ENCODE peak calls at places on chromosome 14, in seven cellular contexts. U is transverse colon; O is cardiac fibroblast; I is CD4-positive, alpha-beta T cell; P is astrocyte of the spinal cord; T is mesothelial cell of epicardium; V is neural progenitor cell. K is an unnamed sample.

GRCh38 chr14:99541677-99542470 is 60.7 kb downstream of the CCNK start:
- DNase-seq in U (no peak), T (no peak), O (no peak), P (no peak), I (no peak), V (no peak), K (no peak)

GRCh38 chr14:55073856-55074255 is 22.4 kb downstream of the MAPK1IP1L start:
- DNase-seq in O (peak; percentile 79), V (no peak), I (no peak), P (peak; percentile 84), U (no peak), T (no peak), K (peak; percentile 62)

GRCh38 chr14:74511966-74512365 is 18.4 kb downstream of the ISCA2 start:
- DNase-seq in P (no peak), U (no peak), V (no peak), I (no peak), O (no peak), T (no peak), K (no peak)

GRCh38 chr14:100256339-100256895 is 17.5 kb downstream of the YY1 start:
- DNase-seq in O (no peak), T (no peak), V (no peak), U (no peak), I (no peak), P (no peak), K (no peak)

GRCh38 chr14:70649803-70650202 is 8.1 kb downstream of the TTC9 start:
- DNase-seq in O (no peak), V (no peak), P (no peak), T (no peak), U (no peak), I (no peak), K (no peak)

GRCh38 chr14:74905595-74906142 is 17.4 kb downstream of the RPS6KL1 start:
- DNase-seq in I (peak; percentile 75), O (peak; percentile 61), P (peak; percentile 23), U (peak; percentile 77), T (peak; percentile 86), V (peak; percentile 81), K (no peak)

GRCh38 chr14:68191567-68192321 is 372.2 kb downstream of the RAD51B start:
- DNase-seq in V (no peak), P (peak; percentile 18), O (peak; percentile 51), T (no peak), U (no peak), I (no peak), K (no peak)

GRCh38 chr14:57401501-57401900 is 11.1 kb downstream of the NAA30 start:
- DNase-seq in U (no peak), P (no peak), O (no peak), V (no peak), I (no peak), T (no peak), K (no peak)

GRCh38 chr14:105442834-105443233 is 23.2 kb downstream of the MTA1 start:
- DNase-seq in U (no peak), T (no peak), O (no peak), I (no peak), P (no peak), V (no peak), K (no peak)

GRCh38 chr14:94946244-94946643 is 176.3 kb upstream of the GSC start:
- DNase-seq in P (no peak), T (no peak), V (no peak), I (no peak), O (no peak), U (no peak), K (no peak)

GRCh38 chr14:104753528-104754212 is 723 bp downstream of the SIVA1 start:
- DNase-seq in O (no peak), P (no peak), V (peak; percentile 50), I (no peak), T (no peak), U (peak; percentile 32), K (no peak)

GRCh38 chr14:92986254-92987147 is 63.6 kb downstream of the CHGA start:
- DNase-seq in I (no peak), O (peak; percentile 70), P (peak; percentile 28), U (no peak), T (no peak), V (no peak), K (no peak)

GRCh38 chr14:22427771-22428228 is 161.2 kb downstream of the DAD1 start:
- DNase-seq in P (peak; percentile 40), V (peak; percentile 17), I (no peak), T (no peak), O (peak; percentile 88), U (no peak), K (no peak)

GRCh38 chr14:69625299-69626131 is 14.1 kb downstream of the SUSD6 start:
- DNase-seq in V (no peak), T (no peak), P (peak; percentile 28), U (peak; percentile 70), I (peak; percentile 62), O (peak; percentile 53), K (no peak)

GRCh38 chr14:67553547-67553946 is 20.5 kb downstream of the PLEKHH1 start:
- DNase-seq in V (no peak), T (no peak), U (no peak), P (no peak), I (no peak), O (no peak), K (no peak)

GRCh38 chr14:51398898-51399297 is 158.9 kb downstream of the TMX1 start:
- DNase-seq in P (peak; percentile 79), V (no peak), O (peak; percentile 71), I (no peak), U (no peak), T (no peak), K (no peak)

GRCh38 chr14:89792489-89793366 is 161.8 kb downstream of the EFCAB11 start:
- DNase-seq in I (no peak), V (no peak), P (no peak), U (no peak), T (no peak), O (peak; percentile 44), K (no peak)

GRCh38 chr14:65373671-65374039 is 38.9 kb upstream of the FUT8 start:
- DNase-seq in T (no peak), V (no peak), P (no peak), I (no peak), O (peak; percentile 21), U (no peak), K (no peak)

GRCh38 chr14:60515696-60516284 is 6.8 kb downstream of the SIX6 start:
- DNase-seq in I (no peak), V (peak; percentile 89), O (no peak), T (peak; percentile 40), U (no peak), P (no peak), K (no peak)

GRCh38 chr14:60514378-60515243 is 5.7 kb downstream of the SIX6 start:
- DNase-seq in U (no peak), P (no peak), T (peak; percentile 52), O (peak; percentile 5), I (no peak), V (peak; percentile 97), K (peak; percentile 5)

GRCh38 chr14:60510976-60511599 is 2.1 kb downstream of the SIX6 start:
- DNase-seq in O (no peak), I (no peak), V (peak; percentile 80), P (no peak), U (no peak), T (no peak), K (no peak)

GRCh38 chr14:60512952-60513554 is 4.1 kb downstream of the SIX6 start:
- DNase-seq in P (no peak), I (no peak), U (no peak), O (no peak), T (no peak), V (peak; percentile 27), K (no peak)

GRCh38 chr14:60515244-60515695 is 6.3 kb downstream of the SIX6 start:
- DNase-seq in P (no peak), T (no peak), I (no peak), V (no peak), U (no peak), O (no peak), K (no peak)
- TF ChIP-seq CTCF in P (no peak), T (no peak), I (no peak), V (no peak), U (no peak), O (no peak), K (no peak)

GRCh38 chr14:33676135-33676566 is 274.7 kb downstream of the EGLN3 start:
- DNase-seq in O (peak; percentile 67), T (no peak), P (peak; percentile 70), U (peak; percentile 10), I (no peak), V (peak; percentile 80), K (no peak)
- TF ChIP-seq CTCF in O (peak; percentile 58), T (no peak), P (peak; percentile 71), U (no peak), I (no peak), V (peak; percentile 65), K (peak; percentile 63)

GRCh38 chr14:31283568-31284252 is 76.1 kb upstream of the HECTD1 start:
- DNase-seq in T (no peak), O (no peak), V (no peak), I (no peak), P (no peak), U (no peak), K (peak; percentile 12)

GRCh38 chr14:31287294-31287972 is 79.8 kb upstream of the HECTD1 start:
- DNase-seq in P (no peak), I (no peak), V (no peak), U (no peak), T (no peak), O (no peak), K (no peak)

GRCh38 chr14:31283153-31283552 is 75.6 kb upstream of the HECTD1 start:
- DNase-seq in P (no peak), O (no peak), V (no peak), T (no peak), U (no peak), I (no peak), K (no peak)

GRCh38 chr14:31291210-31291609 is 83.6 kb upstream of the HECTD1 start:
- DNase-seq in T (no peak), P (peak; percentile 22), I (no peak), V (no peak), U (no peak), O (peak; percentile 7), K (no peak)

DNA sequence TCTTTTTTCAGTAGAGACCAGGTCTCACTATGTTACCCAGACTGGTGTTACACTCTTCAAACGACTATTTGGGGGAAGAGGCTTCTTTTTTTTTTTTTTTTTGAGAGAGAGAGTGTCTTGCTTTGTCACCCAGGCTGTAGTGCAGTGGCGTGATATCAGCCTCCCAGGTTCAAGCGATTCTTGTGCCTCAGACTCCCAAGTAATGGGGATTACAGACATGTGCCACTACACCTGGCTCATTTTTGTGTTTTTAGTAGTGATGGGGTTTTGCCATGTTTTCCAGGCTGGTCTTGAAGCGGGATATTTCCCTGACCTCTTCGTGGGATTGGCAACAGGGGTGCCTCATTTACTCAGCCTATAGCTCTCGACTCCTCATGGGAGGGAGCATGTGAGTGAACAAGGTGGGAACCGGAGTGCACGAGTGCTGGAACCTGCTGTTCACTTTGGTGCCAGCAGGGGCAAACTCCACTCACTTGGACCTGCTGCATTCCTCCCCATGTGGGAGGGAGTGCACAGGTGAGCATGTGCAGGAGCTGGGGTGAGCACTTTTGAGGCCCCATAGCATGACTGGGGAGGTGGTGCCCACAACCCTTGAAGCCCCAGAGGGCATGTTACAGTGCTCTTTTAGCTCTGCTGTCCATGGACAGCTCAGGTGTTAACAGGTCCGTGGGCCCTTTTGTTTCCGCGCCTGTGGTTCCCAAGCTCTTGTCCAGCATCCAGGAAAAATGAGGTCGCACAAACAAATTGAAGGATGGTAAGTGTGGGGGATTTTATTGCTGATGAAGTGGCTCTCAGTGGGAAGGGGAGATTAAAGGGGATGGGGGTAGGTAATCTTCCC is 79.1 kb upstream of the HECTD1 start:
- DNase-seq in V (peak; percentile 36), O (no peak), T (no peak), I (no peak), P (no peak), U (no peak), K (no peak)
- TF ChIP-seq CTCF in V (peak; percentile 52), O (peak; percentile 53), T (peak; percentile 62), I (peak; percentile 16), P (peak; percentile 30), U (peak; percentile 28), K (peak; percentile 30)

GRCh38 chr14:35821546-35822411 is 4.4 kb upstream of the BRMS1L start:
- DNase-seq in O (peak; percentile 59), I (no peak), V (no peak), U (no peak), T (no peak), P (peak; percentile 19), K (no peak)
- TF ChIP-seq CTCF in O (peak; percentile 87), I (peak; percentile 85), V (peak; percentile 35), U (peak; percentile 62), T (no peak), P (peak; percentile 91), K (peak; percentile 93)

K was measured in retinal pigment epithelial cell.